ENCODE peak calls at places on chromosomes 1 and 21, in seven cellular contexts. M, Y, R, S, O, H and A are unnamed samples.

GRCh38 chr1:11794446-11795237 is 11.1 kb downstream of the MTHFR start:
- DNase-seq in H (no peak), Y (no peak), O (no peak), M (no peak), S (no peak), R (no peak), A (no peak)

GRCh38 chr1:26280333-26281042 is 602 bp downstream of the SH3BGRL3 start:
- DNase-seq in S (no peak), O (no peak), H (no peak), Y (no peak), M (no peak), R (no peak), A (no peak)

GRCh38 chr1:25022361-25023189 is 92.5 kb upstream of the RUNX3 start:
- DNase-seq in M (peak; percentile 82), O (peak; percentile 59), H (peak; percentile 91), S (peak; percentile 98), R (peak; percentile 16), Y (peak; percentile 38), A (peak; percentile 92)

GRCh38 chr1:41895552-41895951 is 23.2 kb downstream of the HIVEP3 start:
- DNase-seq in O (no peak), H (no peak), S (no peak), R (no peak), M (no peak), Y (no peak), A (no peak)

GRCh38 chr1:245380790-245381535 is 226.2 kb downstream of the KIF26B start:
- DNase-seq in Y (no peak), R (no peak), S (no peak), O (no peak), M (no peak), H (no peak), A (no peak)

GRCh38 chr1:92952714-92953113 is 8.5 kb downstream of the DIPK1A start:
- DNase-seq in S (no peak), M (no peak), H (no peak), O (no peak), Y (no peak), R (no peak), A (no peak)

GRCh38 chr21:42122398-42122797 is 51.3 kb downstream of the UMODL1 start:
- DNase-seq in Y (no peak), O (no peak), M (no peak), R (no peak), S (no peak), H (no peak), A (no peak)

GRCh38 chr1:161502641-161503393 is 2.4 kb upstream of the FCGR2A start:
- DNase-seq in O (no peak), S (no peak), H (no peak), Y (no peak), M (no peak), R (no peak), A (no peak)

GRCh38 chr1:27536767-27537166 is 46.8 kb upstream of the WASF2 start:
- DNase-seq in Y (peak; percentile 75), H (no peak), O (peak; percentile 66), M (no peak), R (peak; percentile 73), S (no peak), A (no peak)

GRCh38 chr1:76395059-76395458 is 320.5 kb downstream of the ST6GALNAC3 start:
- DNase-seq in O (no peak), H (no peak), M (no peak), Y (no peak), S (no peak), R (no peak), A (no peak)

GRCh38 chr1:55255901-55256300 is 40.7 kb upstream of the USP24 start:
- DNase-seq in R (no peak), M (no peak), H (no peak), Y (no peak), S (no peak), O (no peak), A (no peak)

GRCh38 chr21:37564924-37565529 is 198.5 kb downstream of the DYRK1A start:
- DNase-seq in O (no peak), Y (no peak), H (no peak), R (peak; percentile 44), S (no peak), M (no peak), A (no peak)